ENCODE peak calls at places on chromosome 12, in five cellular contexts. One of them, this sample, is unnamed.
A peak's percentile ranks its signal among the peaks of the same experiment; 100 is the strongest.

GRCh38 chr12:61355105-61355504 is 905.1 kb upstream of the USP15 start:
- DNase-seq in endodermal cell: no peak
- DNase-seq in left cardiac atrium: no peak
- DNase-seq in DMS153: no peak
- DNase-seq in NCI-H2081: no peak
- DNase-seq in this sample: no peak

GRCh38 chr12:57718641-57719528 is 19.7 kb downstream of the AGAP2 start:
- DNase-seq in endodermal cell: no peak
- DNase-seq in DMS153: no peak
- DNase-seq in left cardiac atrium: no peak
- DNase-seq in NCI-H2081: no peak
- DNase-seq in this sample: no peak

GRCh38 chr12:14774944-14775651 is 28.2 kb downstream of the WBP11 start:
- DNase-seq in DMS153: no peak
- DNase-seq in endodermal cell: no peak
- DNase-seq in NCI-H2081: no peak
- DNase-seq in left cardiac atrium: peak; percentile 58
- DNase-seq in this sample: no peak

GRCh38 chr12:64609543-64610091 is 678 bp upstream of the RASSF3 start:
- DNase-seq in left cardiac atrium: no peak
- DNase-seq in endodermal cell: no peak
- DNase-seq in DMS153: no peak
- DNase-seq in NCI-H2081: no peak
- DNase-seq in this sample: peak; percentile 55

GRCh38 chr12:58509116-58509885 is 411.0 kb downstream of the LRIG3 start:
- DNase-seq in endodermal cell: no peak
- DNase-seq in DMS153: no peak
- DNase-seq in NCI-H2081: no peak
- DNase-seq in left cardiac atrium: no peak
- DNase-seq in this sample: no peak

GRCh38 chr12:65891219-65891618 is 66.9 kb downstream of the HMGA2 start:
- DNase-seq in endodermal cell: no peak
- DNase-seq in NCI-H2081: no peak
- DNase-seq in left cardiac atrium: no peak
- DNase-seq in DMS153: no peak
- DNase-seq in this sample: no peak

GRCh38 chr12:12560587-12561304 is 1.9 kb downstream of the DUSP16 start:
- DNase-seq in endodermal cell: peak; percentile 60
- DNase-seq in DMS153: peak; percentile 31
- DNase-seq in left cardiac atrium: peak; percentile 29
- DNase-seq in NCI-H2081: peak; percentile 22
- DNase-seq in this sample: peak; percentile 32

GRCh38 chr12:72642726-72643125 is 370.6 kb downstream of the TRHDE start:
- DNase-seq in DMS153: no peak
- DNase-seq in NCI-H2081: no peak
- DNase-seq in left cardiac atrium: no peak
- DNase-seq in endodermal cell: no peak
- DNase-seq in this sample: no peak

GRCh38 chr12:90120627-90121026 is 412.0 kb upstream of the ATP2B1 start:
- DNase-seq in NCI-H2081: no peak
- DNase-seq in DMS153: no peak
- DNase-seq in left cardiac atrium: no peak
- DNase-seq in endodermal cell: no peak
- DNase-seq in this sample: no peak

GRCh38 chr12:62957233-62957953 is 22.4 kb upstream of the PPM1H start:
- DNase-seq in left cardiac atrium: no peak
- DNase-seq in NCI-H2081: no peak
- DNase-seq in DMS153: no peak
- DNase-seq in endodermal cell: peak; percentile 53
- DNase-seq in this sample: peak; percentile 13